ENCODE peak calls at places on chromosomes 7 and 10, in seven cellular contexts. S is RWPE1; F is adrenal gland; C is stimulated activated CD4-positive, alpha-beta T cell treated with anti-CD3 and anti-CD28 coated beads, Interleukin-15, amount 100 ng/mL, for 1 hour; Y is brain microvascular endothelial cell; B is effector memory CD4-positive, alpha-beta T cell; M is prostate gland. Q is an unnamed sample.

GRCh38 chr7:85630904-85631582 is 444.2 kb upstream of the SEMA3D start:
- DNase-seq in B (no peak), Y (no peak), C (no peak), S (no peak), M (no peak), F (no peak), Q (no peak)

GRCh38 chr10:22475857-22476600 is 130.7 kb downstream of the SPAG6 start:
- DNase-seq in F (no peak), S (no peak), Y (no peak), C (no peak), M (no peak), B (no peak), Q (no peak)

GRCh38 chr7:43735802-43736603 is 6.7 kb upstream of the COA1 start:
- DNase-seq in B (no peak), C (no peak), Y (peak; percentile 15), S (no peak), M (no peak), F (no peak), Q (no peak)

GRCh38 chr10:17075510-17075909 is 54.1 kb downstream of the CUBN start:
- DNase-seq in F (peak; percentile 19), C (no peak), Y (peak; percentile 93), M (no peak), S (peak; percentile 69), B (no peak), Q (no peak)

GRCh38 chr7:118496138-118496644 is 271.7 kb downstream of the ANKRD7 start:
- DNase-seq in S (no peak), Y (no peak), F (no peak), B (no peak), M (no peak), C (no peak), Q (no peak)

GRCh38 chr7:548401-548800 is 28.8 kb upstream of the PDGFA start:
- DNase-seq in M (no peak), F (no peak), Y (no peak), S (no peak), C (no peak), B (no peak), Q (no peak)

GRCh38 chr7:4209126-4209525 is 473.0 kb upstream of the FOXK1 start:
- DNase-seq in F (no peak), C (no peak), B (no peak), Y (no peak), S (no peak), M (no peak), Q (no peak)

GRCh38 chr10:91210014-91210413 is 10.4 kb upstream of the PCGF5 start:
- DNase-seq in S (no peak), Y (no peak), B (no peak), C (no peak), M (no peak), F (no peak), Q (no peak)

GRCh38 chr10:88874271-88874670 is 5.8 kb upstream of the STAMBPL1 start:
- DNase-seq in S (no peak), F (no peak), M (no peak), B (no peak), Y (no peak), C (no peak), Q (no peak)

GRCh38 chr10:89553064-89553734 is 17.8 kb upstream of the SLC16A12 start:
- DNase-seq in B (no peak), F (no peak), S (peak; percentile 82), M (no peak), C (no peak), Y (peak; percentile 84), Q (no peak)

GRCh38 chr10:113093188-113094113 is 143.4 kb downstream of the TCF7L2 start:
- DNase-seq in S (peak; percentile 83), M (peak; percentile 9), Y (no peak), F (no peak), C (no peak), B (no peak), Q (no peak)

GRCh38 chr7:71095266-71095860 is 36.6 kb upstream of the GALNT17 start:
- DNase-seq in F (no peak), C (no peak), B (no peak), S (no peak), M (no peak), Y (no peak), Q (no peak)

GRCh38 chr7:143405158-143405557 is 3.5 kb downstream of the EPHA1 start:
- DNase-seq in B (no peak), M (no peak), C (no peak), Y (no peak), S (no peak), F (no peak), Q (no peak)

GRCh38 chr10:11611248-11612003 is at the start of gene USP6NL:
- DNase-seq in S (peak; percentile 89), B (peak; percentile 38), Y (peak; percentile 59), F (peak; percentile 89), M (peak; percentile 93), C (peak; percentile 42), Q (peak; percentile 24)

GRCh38 chr10:23344251-23344841 is at the start of gene C10orf67:
- DNase-seq in S (peak; percentile 35), Y (peak; percentile 39), B (no peak), M (no peak), F (peak; percentile 27), C (no peak), Q (peak; percentile 20)

GRCh38 chr7:140292438-140292837 is 105.9 kb downstream of the SLC37A3 start:
- DNase-seq in M (no peak), S (no peak), Y (no peak), F (no peak), C (no peak), B (no peak), Q (no peak)

GRCh38 chr10:113175176-113175575 is 225.1 kb downstream of the TCF7L2 start:
- DNase-seq in F (no peak), C (no peak), S (no peak), B (no peak), Y (no peak), M (no peak), Q (no peak)

GRCh38 chr10:122199070-122199469 is 72.0 kb upstream of the BTBD16 start:
- DNase-seq in M (no peak), S (no peak), C (no peak), Y (no peak), B (no peak), F (no peak), Q (no peak)

GRCh38 chr7:2083362-2083761 is 149.4 kb downstream of the MAD1L1 start:
- DNase-seq in S (no peak), M (no peak), C (no peak), B (no peak), Y (no peak), F (no peak), Q (no peak)

GRCh38 chr7:84139986-84140729 is 54.4 kb downstream of the SEMA3A start:
- DNase-seq in S (no peak), F (no peak), Y (peak; percentile 9), B (no peak), M (no peak), C (no peak), Q (no peak)

GRCh38 chr10:15579605-15580004 is 140.1 kb downstream of the ITGA8 start:
- DNase-seq in Y (no peak), S (no peak), M (no peak), F (no peak), B (no peak), C (no peak), Q (no peak)

GRCh38 chr10:111835562-111835961 is 348.0 kb downstream of the GPAM start:
- DNase-seq in M (no peak), F (no peak), C (no peak), B (no peak), Y (peak; percentile 4), S (no peak), Q (no peak)

GRCh38 chr10:11824376-11824775 is 1.2 kb downstream of the PROSER2 start:
- DNase-seq in S (no peak), F (no peak), Y (no peak), M (peak; percentile 9), C (no peak), B (no peak), Q (no peak)

GRCh38 chr7:94588090-94588489 is 67.8 kb downstream of the SGCE start:
- DNase-seq in B (no peak), C (no peak), S (no peak), Y (no peak), F (no peak), M (no peak), Q (no peak)

GRCh38 chr10:30782543-30783461 is 153.2 kb upstream of the LYZL2 start:
- DNase-seq in C (no peak), M (no peak), Y (no peak), B (no peak), F (no peak), S (no peak), Q (no peak)

GRCh38 chr10:73865459-73866442 is 8.6 kb downstream of the CAMK2G start:
- DNase-seq in B (peak; percentile 18), F (peak; percentile 38), S (no peak), Y (no peak), M (no peak), C (no peak), Q (no peak)

GRCh38 chr7:82594665-82595064 is 151.1 kb upstream of the CACNA2D1 start:
- DNase-seq in Y (no peak), C (no peak), B (no peak), M (no peak), F (no peak), S (no peak), Q (no peak)

GRCh38 chr7:484365-485101 is 35.1 kb downstream of the PDGFA start:
- DNase-seq in F (no peak), B (no peak), Y (no peak), C (no peak), S (no peak), M (no peak), Q (no peak)

GRCh38 chr10:113000876-113001598 is 51.0 kb downstream of the TCF7L2 start:
- DNase-seq in C (no peak), Y (no peak), S (peak; percentile 82), B (no peak), M (peak; percentile 69), F (peak; percentile 68), Q (no peak)

GRCh38 chr7:23472974-23473847 is 2.9 kb upstream of the IGF2BP3 start:
- DNase-seq in F (no peak), B (no peak), S (no peak), Y (no peak), C (no peak), M (no peak), Q (no peak)

GRCh38 chr7:4714161-4714700 is 32.1 kb downstream of the FOXK1 start:
- DNase-seq in B (no peak), C (no peak), M (no peak), Y (no peak), F (no peak), S (no peak), Q (no peak)

GRCh38 chr10:13865758-13866491 is 279.2 kb downstream of the PRPF18 start:
- DNase-seq in F (no peak), B (no peak), S (peak; percentile 58), Y (peak; percentile 80), M (no peak), C (no peak), Q (no peak)

GRCh38 chr7:85222522-85222921 is 35.7 kb upstream of the SEMA3D start:
- DNase-seq in Y (peak; percentile 36), C (no peak), M (no peak), F (no peak), B (no peak), S (no peak), Q (no peak)

Q was measured in activated CD4-positive, CD25-positive, alpha-beta regulatory T cell.